ENCODE peak calls at places on chromosomes 16 and 17, in eight cellular contexts. Z, L, E, C, F, M, B and H are unnamed samples.

GRCh38 chr16:60142991-60143705 is 1409.0 kb upstream of the GOT2 start:
- DNase-seq in Z (no peak), L (no peak), E (no peak), C (no peak), F (no peak), M (no peak), B (no peak), H (no peak)

GRCh38 chr16:14050297-14051027 is 20.7 kb upstream of the MRTFB start:
- DNase-seq in Z (no peak), L (no peak), E (no peak), C (no peak), F (no peak), M (peak), B (no peak), H (no peak)

GRCh38 chr16:67562526-67562917 is at the start of gene CTCF:
- DNase-seq in Z (peak), L (peak), E (peak), C (peak), F (no peak), M (no peak), B (peak), H (peak)

GRCh38 chr17:75498726-75499213 is 16.6 kb downstream of the CASKIN2 start:
- DNase-seq in Z (no peak), L (no peak), E (no peak), C (peak), F (no peak), M (no peak), B (no peak), H (no peak)

GRCh38 chr16:23508589-23509440 is 1.5 kb downstream of the GGA2 start:
- DNase-seq in Z (no peak), L (no peak), E (no peak), C (no peak), F (no peak), M (peak), B (no peak), H (peak)

GRCh38 chr16:23206986-23207385 is 24.4 kb downstream of the SCNN1G start:
- DNase-seq in Z (no peak), L (no peak), E (no peak), C (no peak), F (no peak), M (no peak), B (no peak), H (no peak)

GRCh38 chr16:78431701-78432100 is 332.2 kb downstream of the WWOX start:
- DNase-seq in Z (no peak), L (no peak), E (no peak), C (no peak), F (no peak), M (no peak), B (no peak), H (no peak)

GRCh38 chr17:40816569-40816968 is 5.8 kb downstream of the KRT10 start:
- DNase-seq in Z (no peak), L (no peak), E (no peak), C (peak), F (no peak), M (no peak), B (no peak), H (no peak)

GRCh38 chr16:27428035-27428785 is 26.2 kb downstream of the IL21R start:
- DNase-seq in Z (no peak), L (no peak), E (peak), C (no peak), F (peak), M (peak), B (no peak), H (peak)

GRCh38 chr16:50136399-50136798 is 16.7 kb upstream of the TENT4B start:
- DNase-seq in Z (no peak), L (no peak), E (no peak), C (no peak), F (no peak), M (no peak), B (no peak), H (no peak)

GRCh38 chr17:38967290-38967738 is at the start of gene FBXO47:
- DNase-seq in Z (peak), L (peak), E (peak), C (peak), F (peak), M (peak), B (no peak), H (no peak)

GRCh38 chr17:40696651-40697072 is 6.9 kb downstream of the KRT24 start:
- DNase-seq in Z (no peak), L (no peak), E (no peak), C (no peak), F (no peak), M (no peak), B (no peak), H (no peak)

GRCh38 chr17:43791589-43791988 is 11.4 kb downstream of the CFAP97D1 start:
- DNase-seq in Z (no peak), L (no peak), E (no peak), C (peak), F (no peak), M (no peak), B (peak), H (no peak)

GRCh38 chr17:80599546-80600305 is 55.1 kb downstream of the RPTOR start:
- DNase-seq in Z (no peak), L (no peak), E (no peak), C (peak), F (no peak), M (no peak), B (no peak), H (no peak)

GRCh38 chr16:20906225-20906870 is 5.8 kb downstream of the LYRM1 start:
- DNase-seq in Z (no peak), L (no peak), E (no peak), C (no peak), F (no peak), M (no peak), B (no peak), H (no peak)

GRCh38 chr17:45164734-45165269 is 3.1 kb downstream of the HEXIM2 start:
- DNase-seq in Z (no peak), L (no peak), E (no peak), C (no peak), F (no peak), M (no peak), B (no peak), H (no peak)

GRCh38 chr17:45161288-45162021 is at the start of gene HEXIM2:
- DNase-seq in Z (peak), L (peak), E (peak), C (peak), F (peak), M (peak), B (peak), H (peak)

GRCh38 chr17:45162022-45162687 is 480 bp downstream of the HEXIM2 start:
- DNase-seq in Z (no peak), L (no peak), E (peak), C (no peak), F (no peak), M (no peak), B (no peak), H (no peak)

GRCh38 chr17:45156242-45156641 is 5.4 kb upstream of the HEXIM2 start:
- DNase-seq in Z (no peak), L (no peak), E (no peak), C (no peak), F (no peak), M (no peak), B (no peak), H (no peak)

GRCh38 chr17:45160505-45161287 is 979 bp upstream of the HEXIM2 start:
- DNase-seq in Z (peak), L (peak), E (peak), C (peak), F (peak), M (peak), B (no peak), H (peak)
- TF ChIP-seq POLR2AphosphoS5 in Z (no peak), L (no peak), E (no peak), C (peak), F (no peak), M (peak), B (no peak), H (peak)

DNA sequence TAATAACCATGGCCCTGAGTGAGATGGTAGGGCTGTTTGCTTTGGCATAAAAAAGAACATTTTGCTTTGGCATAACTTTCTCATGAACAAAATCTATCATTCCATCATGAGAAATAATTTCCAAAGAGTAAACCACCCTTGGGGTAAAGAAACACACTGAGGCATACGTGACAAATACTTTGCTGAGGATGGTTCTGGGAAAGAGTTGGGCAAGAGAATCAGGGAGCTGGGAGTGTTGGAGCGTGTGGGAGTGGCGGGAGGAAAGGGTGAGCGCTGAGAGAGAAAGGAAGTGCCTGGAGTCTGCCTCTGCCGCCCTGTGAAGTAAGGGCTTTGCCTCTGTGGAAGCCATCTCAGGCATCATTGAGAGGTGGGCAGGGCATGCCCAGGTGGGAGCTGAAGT is 60.2 kb upstream of the ARHGAP44 start:
- DNase-seq in Z (no peak), L (no peak), E (no peak), C (no peak), F (no peak), M (no peak), B (no peak), H (no peak)
- H3K27ac ChIP-seq in Z (no peak), L (no peak), E (peak), C (no peak), F (no peak), M (no peak), B (no peak), H (no peak)

GRCh38 chr16:84911490-84912216 is 91.9 kb downstream of the CRISPLD2 start:
- DNase-seq in Z (no peak), L (no peak), E (no peak), C (no peak), F (no peak), M (no peak), B (no peak), H (peak)
- TF ChIP-seq POLR2AphosphoS5 in Z (no peak), L (no peak), E (peak), C (no peak), F (no peak), M (no peak), B (no peak), H (no peak)

DNA sequence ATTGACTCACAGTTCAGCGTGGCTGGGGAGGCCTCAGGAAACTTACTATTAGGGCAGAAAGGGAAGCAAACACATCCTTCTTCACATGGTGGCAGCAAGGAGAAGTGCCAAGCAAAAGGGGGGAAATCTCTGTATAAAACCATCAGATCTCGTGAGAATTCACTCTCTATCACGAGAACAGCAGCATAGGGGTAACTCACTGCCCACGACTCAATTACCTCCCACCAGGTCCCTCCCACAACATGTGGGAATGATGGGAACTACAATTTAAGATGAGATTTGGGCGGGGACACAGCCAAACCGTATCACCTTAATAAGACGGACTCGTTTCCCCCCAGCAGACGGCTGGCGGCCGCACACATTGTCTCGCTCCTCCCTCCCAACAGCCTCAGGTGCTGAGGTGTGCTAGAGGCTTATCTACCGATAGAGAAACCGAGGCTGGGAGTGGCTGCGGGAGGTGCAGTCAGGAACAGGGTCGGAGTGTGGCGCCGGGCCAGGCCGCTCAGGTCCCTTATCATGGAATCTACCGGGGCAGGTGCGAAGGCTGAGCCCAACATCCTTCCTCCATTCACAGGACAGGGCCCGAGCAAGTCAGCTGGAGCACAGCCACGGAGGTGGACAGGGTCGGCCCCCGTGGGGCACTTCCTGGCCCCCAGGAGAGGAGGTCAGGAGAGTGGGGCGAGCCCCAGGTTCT is 4.9 kb upstream of the ZG16B start:
- DNase-seq in Z (no peak), L (no peak), E (peak), C (no peak), F (peak), M (no peak), B (no peak), H (no peak)
- H3K27ac ChIP-seq in Z (no peak), L (no peak), E (no peak), C (no peak), F (no peak), M (no peak), B (no peak), H (no peak)

DNA sequence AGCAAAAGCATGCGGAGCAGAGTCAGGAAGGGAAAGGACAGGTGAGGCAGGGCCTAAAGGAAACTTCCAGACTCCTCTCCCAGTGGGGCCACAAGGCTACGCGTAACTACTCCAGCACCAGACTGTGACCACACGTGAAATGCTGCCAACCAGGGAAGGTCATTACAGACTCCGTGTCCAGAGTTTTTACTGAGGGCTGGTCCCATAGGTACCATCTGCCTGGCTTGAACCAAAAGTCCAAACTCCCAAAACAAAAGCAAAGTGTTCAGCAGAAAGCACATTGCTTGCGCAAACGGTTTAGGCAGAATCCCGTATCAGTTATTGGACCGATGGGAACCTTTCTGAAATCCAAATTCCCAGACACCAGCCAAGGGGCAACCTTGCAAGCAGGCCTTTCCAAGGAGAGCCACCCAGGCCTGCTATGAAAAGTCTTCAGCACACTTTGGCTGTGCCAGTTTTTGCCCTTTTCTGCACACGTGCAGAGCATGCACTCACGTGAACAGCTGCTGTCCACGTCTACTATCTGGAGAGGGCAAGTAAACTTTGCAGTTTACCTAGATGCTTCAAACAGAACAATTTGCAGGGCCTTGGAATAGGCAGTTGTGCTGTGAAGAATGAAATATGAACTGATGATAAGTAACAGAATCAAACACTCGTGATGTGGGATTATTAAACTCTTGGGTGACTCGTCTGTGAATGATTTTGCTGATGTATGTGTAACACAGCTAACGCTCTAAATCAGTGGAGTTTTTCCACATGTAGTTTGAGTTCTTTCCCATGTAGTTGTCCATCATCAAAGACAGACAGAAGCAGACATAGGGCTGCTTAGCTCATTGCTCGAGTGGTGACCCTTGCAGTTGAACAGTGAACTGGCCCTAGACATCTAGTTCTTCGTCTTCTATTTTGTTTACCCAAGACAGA is 58.1 kb upstream of the CRISPLD2 start:
- DNase-seq in Z (no peak), L (no peak), E (peak), C (no peak), F (no peak), M (no peak), B (no peak), H (no peak)
- TF ChIP-seq POLR2AphosphoS5 in Z (no peak), L (no peak), E (no peak), C (no peak), F (no peak), M (no peak), B (no peak), H (no peak)

GRCh38 chr16:69340095-69340644 is 598 bp downstream of the NIP7 start:
- DNase-seq in Z (no peak), L (no peak), E (no peak), C (no peak), F (no peak), M (no peak), B (no peak), H (no peak)
- H3K27ac ChIP-seq in Z (peak), L (peak), E (peak), C (peak), F (peak), M (peak), B (peak), H (peak)

DNA sequence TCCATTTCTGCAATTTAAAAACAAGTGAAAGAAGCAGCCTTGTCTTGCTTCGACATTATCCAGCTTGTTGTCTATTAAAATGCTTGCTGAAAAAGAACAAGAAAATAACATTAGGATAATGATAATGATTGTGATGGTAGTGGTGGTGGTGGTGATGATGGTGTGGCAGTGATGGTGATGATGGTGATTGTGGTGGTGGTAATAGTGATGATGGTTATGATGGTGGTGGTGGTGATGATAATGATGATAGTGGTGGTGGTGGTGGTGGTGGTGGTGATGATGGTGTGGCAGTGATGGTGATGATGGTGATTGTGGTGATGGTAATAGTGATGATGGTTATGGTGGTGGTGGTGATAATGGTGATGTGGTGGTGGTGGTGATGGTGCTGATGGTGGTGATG is 41.5 kb downstream of the C17orf67 start:
- DNase-seq in Z (no peak), L (no peak), E (no peak), C (no peak), F (no peak), M (no peak), B (no peak), H (no peak)
- TF ChIP-seq POLR2AphosphoS5 in Z (no peak), L (no peak), E (no peak), C (no peak), F (no peak), M (no peak), B (no peak), H (no peak)

DNA sequence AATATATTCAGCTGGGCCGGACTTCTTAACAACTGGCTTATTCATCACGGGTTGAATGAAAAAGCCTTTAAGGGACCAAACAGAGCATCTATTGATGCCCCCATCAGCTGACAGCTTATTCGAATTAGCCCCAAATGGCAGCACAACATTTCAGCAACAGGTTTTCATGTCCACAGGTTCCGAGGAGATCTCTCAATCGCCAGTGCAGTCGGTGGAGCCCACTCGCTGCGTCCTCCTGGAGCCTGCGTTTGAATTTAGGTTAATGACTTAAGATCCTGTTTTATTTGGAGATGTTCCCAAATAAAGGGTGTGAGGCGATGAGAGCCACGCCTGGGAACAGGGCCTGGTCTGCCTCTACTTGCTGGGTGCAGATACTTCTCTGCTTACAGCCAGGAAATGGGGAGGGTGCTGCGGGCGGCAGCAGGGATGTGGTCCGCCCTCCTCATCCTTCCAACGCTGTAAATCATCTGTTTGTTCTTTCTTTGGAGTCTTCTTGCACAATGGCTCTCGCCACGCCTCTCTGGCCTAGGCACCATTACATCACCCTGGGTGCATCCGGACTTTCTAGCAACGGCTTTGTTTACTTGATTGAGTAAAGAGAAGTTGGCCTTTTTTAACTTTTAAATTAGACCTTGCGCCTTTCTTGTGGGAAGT is 22.6 kb downstream of the NDE1 start:
- DNase-seq in Z (peak), L (peak), E (peak), C (no peak), F (peak), M (no peak), B (no peak), H (peak)
- H3K27ac ChIP-seq in Z (peak), L (peak), E (peak), C (no peak), F (peak), M (no peak), B (no peak), H (peak)